ENCODE peak calls at places on chromosome 16, in six cellular contexts. N is adrenal gland, W is lower leg skin, C is stomach, Q is A549, K is ovary. P is an unnamed sample.

GRCh38 chr16:82585675-82586074 is 41.1 kb upstream of the CDH13 start:
- DNase-seq in N (no peak), W (no peak), C (no peak), Q (no peak), K (no peak), P (no peak)

GRCh38 chr16:84497836-84498610 is 6.4 kb downstream of the MEAK7 start:
- DNase-seq in N (no peak), W (peak; percentile 53), C (no peak), Q (no peak), K (no peak), P (no peak)

GRCh38 chr16:85446846-85447656 is 166.1 kb upstream of the GSE1 start:
- DNase-seq in N (no peak), W (no peak), C (peak; percentile 54), Q (no peak), K (no peak), P (no peak)

GRCh38 chr16:9077001-9077809 is 14.2 kb upstream of the HAPSTR1 start:
- DNase-seq in N (peak; percentile 41), W (no peak), C (no peak), Q (no peak), K (no peak), P (peak; percentile 23)

GRCh38 chr16:71311553-71312158 is 22.5 kb upstream of the CMTR2 start:
- DNase-seq in N (peak; percentile 19), W (no peak), C (no peak), Q (peak; percentile 13), K (no peak), P (peak; percentile 63)

GRCh38 chr16:25258856-25259179 is 1.2 kb upstream of the ZKSCAN2 start:
- DNase-seq in N (no peak), W (no peak), C (no peak), Q (no peak), K (no peak), P (peak; percentile 39)

GRCh38 chr16:67241008-67241900 is 6.0 kb downstream of the FHOD1 start:
- DNase-seq in N (peak; percentile 84), W (no peak), C (peak; percentile 91), Q (peak; percentile 76), K (no peak), P (no peak)

GRCh38 chr16:27400751-27401620 is 988 bp upstream of the IL21R start:
- DNase-seq in N (no peak), W (no peak), C (no peak), Q (no peak), K (no peak), P (no peak)

GRCh38 chr16:69772560-69773254 is 10.6 kb downstream of the WWP2 start:
- DNase-seq in N (no peak), W (no peak), C (no peak), Q (no peak), K (no peak), P (no peak)

GRCh38 chr16:48405907-48406306 is 20.7 kb upstream of the SIAH1 start:
- DNase-seq in N (no peak), W (no peak), C (no peak), Q (no peak), K (no peak), P (no peak)
- TF ChIP-seq POLR2A in N (no peak), W (no peak), C (no peak), Q (no peak), K (no peak), P (no peak)

GRCh38 chr16:57000271-57001025 is 11.1 kb downstream of the NLRC5 start:
- DNase-seq in N (peak; percentile 47), W (peak; percentile 92), C (peak; percentile 43), Q (peak; percentile 42), K (no peak), P (peak; percentile 23)
- TF ChIP-seq POLR2A in N (no peak), W (no peak), C (no peak), Q (no peak), K (no peak), P (no peak)

GRCh38 chr16:21554795-21555585 is 44.4 kb upstream of the METTL9 start:
- DNase-seq in N (peak; percentile 81), W (peak; percentile 98), C (peak; percentile 93), Q (peak; percentile 74), K (peak; percentile 77), P (peak; percentile 90)
- TF ChIP-seq POLR2A in N (no peak), W (no peak), C (no peak), Q (no peak), K (peak; percentile 22), P (no peak)

GRCh38 chr16:5498562-5498961 is 401.0 kb upstream of the EEF2KMT start:
- DNase-seq in N (no peak), W (no peak), C (no peak), Q (no peak), K (no peak), P (no peak)
- TF ChIP-seq POLR2A in N (no peak), W (no peak), C (no peak), Q (no peak), K (no peak), P (no peak)

GRCh38 chr16:86497551-86498021 is 12.7 kb upstream of the FOXF1 start:
- DNase-seq in N (no peak), W (no peak), C (no peak), Q (no peak), K (no peak), P (no peak)

GRCh38 chr16:86499889-86500707 is 10.2 kb upstream of the FOXF1 start:
- DNase-seq in N (no peak), W (no peak), C (no peak), Q (no peak), K (no peak), P (no peak)

GRCh38 chr16:86496929-86497381 is 13.4 kb upstream of the FOXF1 start:
- DNase-seq in N (no peak), W (no peak), C (no peak), Q (no peak), K (no peak), P (no peak)

GRCh38 chr16:86498155-86498651 is 12.1 kb upstream of the FOXF1 start:
- DNase-seq in N (no peak), W (no peak), C (no peak), Q (no peak), K (no peak), P (no peak)

DNA sequence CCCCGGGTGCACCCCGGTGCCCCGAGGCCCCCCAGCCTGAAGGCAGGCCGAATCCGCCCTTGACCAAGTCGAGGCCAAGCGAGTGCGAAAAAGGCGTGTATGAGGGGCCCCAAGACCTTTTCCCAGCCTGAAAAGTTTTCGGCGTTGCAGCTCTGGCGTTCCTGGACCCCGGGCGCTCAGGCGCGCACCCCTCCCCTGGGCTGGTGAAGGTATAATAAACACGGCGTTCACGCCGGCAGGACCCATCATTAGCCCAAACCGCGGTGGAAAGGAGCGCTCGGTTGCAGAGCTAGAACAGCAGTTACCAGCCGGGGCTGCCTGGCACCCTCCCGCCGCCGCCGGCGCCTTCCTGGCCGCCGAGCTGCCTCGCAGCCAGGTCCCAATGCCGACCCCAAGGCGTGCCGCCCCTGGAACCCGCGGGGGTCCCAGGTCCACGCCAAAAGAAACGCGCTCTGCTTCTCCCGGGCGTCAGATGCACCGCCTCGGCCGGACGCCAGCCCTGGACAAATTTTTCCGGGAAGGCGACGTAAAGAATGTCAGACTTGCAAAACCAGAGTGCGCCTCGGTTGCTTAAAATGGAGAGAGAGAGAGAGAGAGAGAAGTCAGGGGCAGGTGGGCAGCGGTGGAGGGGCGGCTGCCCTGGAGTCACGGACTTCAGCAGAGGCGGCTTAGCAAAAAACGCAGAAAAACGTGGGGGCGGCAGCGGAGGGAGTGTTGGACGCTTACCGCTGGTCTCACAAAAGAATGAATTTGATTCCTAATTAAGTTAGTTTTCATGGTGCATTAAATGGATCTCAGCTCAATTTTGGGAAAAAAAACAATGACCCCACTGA is 11.4 kb upstream of the FOXF1 start:
- DNase-seq in N (no peak), W (no peak), C (no peak), Q (no peak), K (no peak), P (no peak)
- TF ChIP-seq POLR2A in N (no peak), W (no peak), C (no peak), Q (no peak), K (no peak), P (no peak)

DNA sequence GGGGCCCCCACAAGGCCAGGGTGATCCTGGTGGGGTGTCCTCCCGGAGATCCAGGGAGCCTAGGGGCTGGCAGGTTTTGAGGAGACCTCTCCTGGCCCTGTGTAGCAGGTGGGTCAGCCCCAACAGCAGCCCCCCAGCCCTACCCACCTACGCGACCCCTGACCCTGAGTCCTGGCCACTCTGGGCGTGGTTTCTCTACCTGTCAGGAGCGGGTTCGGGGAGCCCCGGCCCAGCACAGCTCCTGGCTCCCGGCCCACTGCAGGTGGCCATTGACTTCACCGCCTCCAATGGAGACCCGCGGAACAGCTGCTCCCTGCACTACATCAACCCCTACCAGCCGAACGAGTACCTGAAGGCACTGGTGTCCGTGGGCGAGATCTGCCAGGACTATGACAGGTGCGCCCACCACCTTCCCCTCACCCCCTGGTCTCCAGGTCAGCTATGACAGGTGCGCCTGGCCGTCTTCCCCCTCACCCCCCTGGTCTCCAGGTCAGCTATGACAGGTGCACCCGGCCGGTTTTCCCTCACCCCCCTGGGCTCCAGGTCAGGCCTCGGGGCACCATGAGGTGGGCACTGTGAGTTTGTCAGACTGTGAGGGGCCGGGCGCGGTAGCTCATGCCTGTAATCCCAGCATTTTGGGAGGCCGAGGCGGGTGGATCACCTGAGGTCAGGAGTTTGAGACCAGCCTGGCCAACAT is 13.0 kb downstream of the CPNE7 start:
- DNase-seq in N (no peak), W (no peak), C (no peak), Q (no peak), K (no peak), P (no peak)
- TF ChIP-seq POLR2A in N (no peak), W (no peak), C (no peak), Q (no peak), K (no peak), P (no peak)

DNA sequence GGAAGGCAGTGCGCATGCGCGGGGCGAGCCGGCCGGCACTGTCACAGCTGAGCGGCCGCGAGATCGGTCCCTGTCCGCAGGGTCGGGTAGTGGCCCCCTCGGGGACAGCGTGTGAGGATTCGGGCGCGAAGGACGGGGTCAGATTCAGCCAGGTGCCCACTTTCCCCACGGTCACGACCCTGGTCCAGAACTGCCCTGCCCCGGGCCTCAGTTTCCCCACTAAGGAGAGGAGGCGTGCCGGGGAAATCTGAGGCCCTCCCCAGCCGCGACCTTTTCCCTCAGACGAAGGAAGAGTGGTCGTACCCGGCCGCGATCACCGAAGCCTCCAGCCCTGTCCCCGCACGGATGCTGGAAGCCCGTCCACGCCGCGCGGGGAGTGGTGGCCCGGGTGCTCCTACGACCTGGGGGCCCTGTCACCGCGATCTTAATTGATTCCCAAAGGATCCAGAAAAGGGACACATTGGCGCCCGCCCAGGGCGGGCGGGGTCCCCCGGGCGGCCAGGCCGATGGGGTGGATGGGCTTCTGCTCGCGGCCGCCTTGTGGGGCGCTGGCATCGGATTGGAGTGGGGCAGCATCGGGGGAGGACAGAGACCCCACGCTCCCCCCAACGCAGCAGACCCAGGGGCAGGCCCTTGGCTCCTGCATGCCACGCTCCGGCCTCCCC is 57.7 kb downstream of the SRL start:
- DNase-seq in N (no peak), W (no peak), C (no peak), Q (no peak), K (peak; percentile 49), P (no peak)
- TF ChIP-seq POLR2A in N (no peak), W (no peak), C (no peak), Q (peak; percentile 85), K (no peak), P (peak; percentile 56)

GRCh38 chr16:3097266-3097665 is 1.8 kb downstream of the ZSCAN10 start:
- DNase-seq in N (no peak), W (no peak), C (no peak), Q (no peak), K (no peak), P (no peak)
- TF ChIP-seq POLR2A in N (no peak), W (no peak), C (no peak), Q (no peak), K (no peak), P (no peak)